ENCODE peak calls at places on chromosomes 1 and 21, in nine cellular contexts. U is uterus, M is esophagus squamous epithelium, J is HCT116, F is endothelial cell of umbilical vein, V is heart left ventricle, O is suprapubic skin, T is ovary, G is transverse colon. S is an unnamed sample. For H3K27me3, the result is how much of the 10 kb centered on the place peaks cover.

GRCh38 chr21:35231115-35231514 is 182.0 kb upstream of the RUNX1 start:
- DNase-seq in U (no peak), M (no peak), J (no peak), F (peak), V (no peak), O (no peak), T (no peak), G (no peak), S (no peak)

GRCh38 chr1:59990470-59990869 is 63.9 kb upstream of the CYP2J2 start:
- DNase-seq in U (no peak), M (no peak), J (no peak), F (no peak), V (no peak), O (no peak), T (no peak), G (no peak), S (no peak)

GRCh38 chr1:214277704-214278635 is 3.0 kb upstream of the SMYD2 start:
- DNase-seq in U (no peak), M (no peak), J (no peak), F (no peak), V (peak), O (no peak), T (no peak), G (no peak), S (no peak)

GRCh38 chr1:205547932-205548827 is 43.7 kb downstream of the CDK18 start:
- DNase-seq in U (no peak), M (no peak), J (no peak), F (no peak), V (no peak), O (peak), T (no peak), G (peak), S (no peak)

GRCh38 chr1:202283991-202284390 is 57.7 kb downstream of the UBE2T start:
- DNase-seq in U (no peak), M (no peak), J (no peak), F (peak), V (no peak), O (no peak), T (no peak), G (no peak), S (no peak)

GRCh38 chr1:197915217-197915616 is 2.0 kb upstream of the LHX9 start:
- DNase-seq in U (no peak), M (no peak), J (no peak), F (no peak), V (no peak), O (no peak), T (no peak), G (no peak), S (no peak)

GRCh38 chr1:110390692-110391232 is at the start of gene SLC16A4:
- DNase-seq in U (no peak), M (no peak), J (no peak), F (peak), V (no peak), O (no peak), T (no peak), G (no peak), S (no peak)

GRCh38 chr1:151540982-151541377 is 871 bp downstream of the TUFT1 start:
- DNase-seq in U (no peak), M (no peak), J (no peak), F (no peak), V (no peak), O (peak), T (peak), G (peak), S (peak)

GRCh38 chr1:211738709-211739301 is 63.4 kb upstream of the NEK2 start:
- DNase-seq in U (no peak), M (no peak), J (no peak), F (no peak), V (no peak), O (no peak), T (no peak), G (no peak), S (no peak)

GRCh38 chr1:207020016-207020708 is 12.4 kb downstream of the C1orf116 start:
- DNase-seq in U (no peak), M (no peak), J (peak), F (no peak), V (no peak), O (no peak), T (no peak), G (peak), S (no peak)

GRCh38 chr1:169318845-169319244 is 48.8 kb downstream of the NME7 start:
- DNase-seq in U (no peak), M (no peak), J (no peak), F (no peak), V (no peak), O (no peak), T (no peak), G (no peak), S (no peak)

GRCh38 chr1:31799895-31800676 is 15.7 kb downstream of the SPOCD1 start:
- DNase-seq in U (no peak), M (no peak), J (no peak), F (no peak), V (no peak), O (peak), T (no peak), G (no peak), S (no peak)

GRCh38 chr1:232045571-232045970 is 419.0 kb downstream of the DISC1 start:
- DNase-seq in U (no peak), M (no peak), J (no peak), F (no peak), V (no peak), O (no peak), T (no peak), G (no peak), S (no peak)

GRCh38 chr1:113947388-113948107 is 18.4 kb downstream of the HIPK1 start:
- DNase-seq in U (no peak), M (no peak), J (no peak), F (peak), V (no peak), O (no peak), T (no peak), G (no peak), S (no peak)

GRCh38 chr1:155126494-155127104 is 1.1 kb upstream of the EFNA1 start:
- DNase-seq in U (no peak), M (no peak), J (no peak), F (peak), V (no peak), O (peak), T (no peak), G (peak), S (peak)

GRCh38 chr1:204859885-204860284 is 10.8 kb upstream of the NFASC start:
- DNase-seq in U (no peak), M (no peak), J (no peak), F (no peak), V (no peak), O (no peak), T (no peak), G (no peak), S (peak)

GRCh38 chr1:42777860-42778259 is 6.9 kb upstream of the TMEM269 start:
- DNase-seq in U (no peak), M (no peak), J (no peak), F (peak), V (no peak), O (no peak), T (no peak), G (no peak), S (peak)

GRCh38 chr1:62196091-62196690 is 1.5 kb downstream of the L1TD1 start:
- DNase-seq in U (no peak), M (no peak), J (no peak), F (no peak), V (no peak), O (peak), T (no peak), G (no peak), S (no peak)

GRCh38 chr1:210841926-210842625 is 291.9 kb downstream of the KCNH1 start:
- DNase-seq in U (no peak), M (no peak), J (no peak), F (no peak), V (peak), O (no peak), T (no peak), G (no peak), S (no peak)

GRCh38 chr1:30179942-30180543 is 543.3 kb downstream of the MATN1 start:
- DNase-seq in U (no peak), M (no peak), J (no peak), F (no peak), V (no peak), O (no peak), T (no peak), G (no peak), S (no peak)

GRCh38 chr1:168717906-168718891 is 10.8 kb downstream of the DPT start:
- DNase-seq in U (no peak), M (no peak), J (no peak), F (no peak), V (peak), O (no peak), T (no peak), G (no peak), S (no peak)

GRCh38 chr1:179034720-179035119 is 9.0 kb downstream of the FAM20B start:
- DNase-seq in U (no peak), M (no peak), J (no peak), F (peak), V (no peak), O (no peak), T (no peak), G (no peak), S (no peak)

GRCh38 chr1:85344256-85344694 is 67.8 kb upstream of the BCL10 start:
- DNase-seq in U (no peak), M (no peak), J (no peak), F (no peak), V (no peak), O (no peak), T (no peak), G (peak), S (peak)

GRCh38 chr1:7526196-7526866 is 244.8 kb upstream of the VAMP3 start:
- DNase-seq in U (no peak), M (no peak), J (no peak), F (no peak), V (no peak), O (no peak), T (no peak), G (no peak), S (no peak)

GRCh38 chr1:151825811-151826660 is 5.6 kb downstream of the RORC start:
- DNase-seq in U (no peak), M (no peak), J (no peak), F (no peak), V (no peak), O (no peak), T (peak), G (peak), S (peak)

GRCh38 chr1:59357645-59358044 is 60.8 kb downstream of the FGGY start:
- DNase-seq in U (no peak), M (no peak), J (no peak), F (no peak), V (no peak), O (no peak), T (no peak), G (no peak), S (no peak)

GRCh38 chr1:184000321-184000720 is 37.2 kb downstream of the COLGALT2 start:
- DNase-seq in U (no peak), M (no peak), J (no peak), F (no peak), V (no peak), O (no peak), T (no peak), G (no peak), S (no peak)

GRCh38 chr1:116254776-116255175 is 118.3 kb upstream of the ATP1A1 start:
- DNase-seq in U (no peak), M (no peak), J (no peak), F (no peak), V (no peak), O (no peak), T (no peak), G (peak), S (no peak)

GRCh38 chr1:16055613-16056520 is 12.3 kb downstream of the CLCNKB start:
- DNase-seq in U (peak), M (peak), J (peak), F (peak), V (peak), O (peak), T (peak), G (peak), S (peak)

GRCh38 chr1:89525169-89525855 is 683 bp downstream of the LRRC8B start:
- DNase-seq in U (peak), M (no peak), J (peak), F (peak), V (peak), O (peak), T (no peak), G (no peak), S (peak)

GRCh38 chr1:26335774-26336476 is 18.0 kb downstream of the CRYBG2 start:
- DNase-seq in U (no peak), M (no peak), J (no peak), F (no peak), V (no peak), O (no peak), T (no peak), G (no peak), S (no peak)
- TF ChIP-seq POLR2A in U (no peak), M (no peak), J (no peak), F (no peak), V (no peak), O (no peak), T (no peak), G (no peak), S (no peak)

GRCh38 chr1:22141948-22142314 is 966 bp downstream of the WNT4 start:
- DNase-seq in U (no peak), M (no peak), J (no peak), F (no peak), V (no peak), O (no peak), T (peak), G (no peak), S (no peak)
- H3K27me3 ChIP-seq in U (under half), M (half or more), J (under half), F (under half), V (under half), O (under half), T (under half), G (half or more), S (under half)

GRCh38 chr1:2415337-2415736 is 3.0 kb upstream of the PEX10 start:
- DNase-seq in U (no peak), M (no peak), J (no peak), F (no peak), V (no peak), O (no peak), T (no peak), G (no peak), S (no peak)
- H3K4me3 ChIP-seq in U (no peak), M (no peak), J (no peak), F (no peak), V (no peak), O (no peak), T (no peak), G (peak), S (no peak)

GRCh38 chr1:149885364-149886111 is 13.8 kb upstream of the BOLA1 start:
- DNase-seq in U (peak), M (peak), J (peak), F (peak), V (peak), O (peak), T (peak), G (peak), S (peak)

GRCh38 chr1:149884433-149885363 is 14.7 kb upstream of the BOLA1 start:
- DNase-seq in U (no peak), M (no peak), J (peak), F (no peak), V (no peak), O (no peak), T (no peak), G (no peak), S (no peak)

GRCh38 chr1:149887456-149888159 is 11.8 kb upstream of the BOLA1 start:
- DNase-seq in U (peak), M (peak), J (peak), F (peak), V (peak), O (peak), T (peak), G (peak), S (peak)

GRCh38 chr1:149888160-149888998 is 11.0 kb upstream of the BOLA1 start:
- DNase-seq in U (peak), M (peak), J (peak), F (peak), V (peak), O (peak), T (peak), G (peak), S (peak)

GRCh38 chr1:149886396-149887195 is 12.8 kb upstream of the BOLA1 start:
- DNase-seq in U (peak), M (peak), J (peak), F (peak), V (peak), O (peak), T (peak), G (peak), S (peak)
- TF ChIP-seq POLR2A in U (peak), M (peak), J (peak), F (peak), V (peak), O (peak), T (peak), G (peak), S (peak)

GRCh38 chr1:233461847-233462246 is 134.3 kb downstream of the MAP3K21 start:
- DNase-seq in U (no peak), M (no peak), J (no peak), F (no peak), V (no peak), O (no peak), T (no peak), G (no peak), S (no peak)
- H3K27me3 ChIP-seq in U (under half), M (under half), J (under half), F (under half), V (under half), O (under half), T (under half), G (under half), S (under half)

GRCh38 chr1:163876546-163876945 is 554.8 kb downstream of the NUF2 start:
- DNase-seq in U (no peak), M (no peak), J (no peak), F (peak), V (no peak), O (no peak), T (no peak), G (no peak), S (no peak)

GRCh38 chr1:163874070-163874469 is 552.3 kb downstream of the NUF2 start:
- DNase-seq in U (no peak), M (no peak), J (no peak), F (no peak), V (no peak), O (no peak), T (no peak), G (no peak), S (no peak)

GRCh38 chr1:163877016-163877415 is 555.3 kb downstream of the NUF2 start:
- DNase-seq in U (no peak), M (no peak), J (no peak), F (no peak), V (no peak), O (no peak), T (no peak), G (no peak), S (no peak)

GRCh38 chr1:163875927-163876320 is 554.2 kb downstream of the NUF2 start:
- DNase-seq in U (peak), M (no peak), J (no peak), F (no peak), V (no peak), O (no peak), T (no peak), G (no peak), S (no peak)

DNA sequence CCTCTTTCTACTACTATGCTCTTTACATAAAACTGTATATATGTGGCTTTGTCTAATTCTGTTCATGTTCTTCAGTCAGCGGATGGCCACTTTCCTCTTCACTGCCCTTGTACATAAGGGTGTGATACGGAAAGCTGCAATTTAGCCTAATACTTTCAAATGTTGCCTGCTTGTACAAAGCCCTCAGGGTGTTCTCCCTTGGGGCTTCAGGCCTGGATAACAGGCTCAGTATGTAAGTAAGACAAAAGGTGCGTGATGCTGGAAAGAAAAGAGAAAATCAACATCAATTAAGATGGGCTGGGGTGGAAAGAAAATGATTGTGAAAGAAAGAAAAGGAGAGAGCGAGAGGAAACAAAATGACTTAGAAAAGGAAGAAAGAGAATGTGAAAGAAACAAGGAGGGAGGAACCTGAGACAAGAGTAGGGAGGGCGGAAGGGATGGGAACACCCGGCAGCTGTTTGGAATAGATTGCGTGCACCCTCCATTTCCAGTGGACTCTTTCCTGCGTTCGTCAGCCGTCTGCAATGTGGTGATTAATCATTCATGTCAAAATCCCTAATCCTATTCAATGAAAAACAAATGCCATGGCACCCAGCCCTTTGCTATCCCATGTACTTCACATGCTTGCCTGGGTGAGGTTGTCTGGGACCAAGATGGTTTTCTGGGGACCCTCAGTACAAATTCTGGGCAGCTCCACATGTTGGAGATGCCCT is 553.6 kb downstream of the NUF2 start:
- DNase-seq in U (peak), M (no peak), J (no peak), F (peak), V (peak), O (peak), T (no peak), G (peak), S (no peak)
- H3K4me3 ChIP-seq in U (peak), M (peak), J (no peak), F (no peak), V (no peak), O (no peak), T (no peak), G (no peak), S (no peak)

DNA sequence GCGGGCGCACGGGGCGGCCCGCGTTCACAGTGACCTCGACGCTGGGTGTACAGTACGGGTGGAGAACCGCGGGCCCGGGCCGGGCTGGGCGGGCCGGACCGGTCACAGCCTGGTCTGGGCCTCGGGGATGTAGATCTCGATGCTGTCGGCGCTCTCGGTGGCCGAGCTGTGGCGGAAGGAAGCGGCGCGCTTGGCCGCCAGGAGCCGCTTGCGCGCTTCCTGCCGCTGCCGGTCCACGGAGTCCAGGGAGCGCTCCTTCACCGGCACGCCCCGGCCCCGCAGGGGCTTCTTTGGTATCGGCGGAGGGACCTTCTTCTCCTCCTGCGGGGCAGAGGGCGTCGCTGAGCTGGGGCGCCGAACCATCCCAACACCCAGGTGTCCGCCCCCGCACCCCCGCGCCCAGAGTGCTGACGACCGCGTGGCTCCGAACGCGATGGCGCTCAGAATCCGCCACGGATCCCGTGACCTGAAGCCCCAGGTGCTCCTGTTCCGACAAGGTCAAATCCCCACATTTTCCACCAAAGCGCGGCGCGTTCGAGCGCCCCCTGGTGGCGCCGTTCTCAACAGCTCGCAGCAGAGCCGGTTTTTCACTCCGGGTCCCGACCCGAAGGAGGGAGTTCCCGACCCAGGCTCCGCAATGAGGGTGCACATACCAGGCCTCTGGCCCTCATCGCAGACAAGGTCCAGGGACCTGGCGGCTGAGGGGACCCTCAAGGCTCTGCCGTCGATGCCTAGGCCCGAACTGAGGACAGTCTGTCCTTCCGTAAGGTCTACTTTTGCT is 6.6 kb upstream of the SMIM12 start:
- DNase-seq in U (peak), M (peak), J (peak), F (peak), V (peak), O (peak), T (peak), G (peak), S (peak)
- TF ChIP-seq POLR2A in U (no peak), M (peak), J (no peak), F (peak), V (no peak), O (peak), T (no peak), G (peak), S (no peak)

GRCh38 chr1:44605904-44606615 is 68.2 kb downstream of the TMEM53 start:
- DNase-seq in U (no peak), M (no peak), J (no peak), F (no peak), V (no peak), O (no peak), T (no peak), G (no peak), S (no peak)
- H3K27me3 ChIP-seq in U (under half), M (half or more), J (under half), F (under half), V (under half), O (under half), T (under half), G (under half), S (under half)

GRCh38 chr21:29155118-29155932 is 24.9 kb downstream of the MAP3K7CL start:
- DNase-seq in U (peak), M (no peak), J (no peak), F (peak), V (peak), O (no peak), T (peak), G (no peak), S (peak)
- H3K4me3 ChIP-seq in U (peak), M (peak), J (no peak), F (no peak), V (peak), O (peak), T (peak), G (peak), S (peak)

DNA sequence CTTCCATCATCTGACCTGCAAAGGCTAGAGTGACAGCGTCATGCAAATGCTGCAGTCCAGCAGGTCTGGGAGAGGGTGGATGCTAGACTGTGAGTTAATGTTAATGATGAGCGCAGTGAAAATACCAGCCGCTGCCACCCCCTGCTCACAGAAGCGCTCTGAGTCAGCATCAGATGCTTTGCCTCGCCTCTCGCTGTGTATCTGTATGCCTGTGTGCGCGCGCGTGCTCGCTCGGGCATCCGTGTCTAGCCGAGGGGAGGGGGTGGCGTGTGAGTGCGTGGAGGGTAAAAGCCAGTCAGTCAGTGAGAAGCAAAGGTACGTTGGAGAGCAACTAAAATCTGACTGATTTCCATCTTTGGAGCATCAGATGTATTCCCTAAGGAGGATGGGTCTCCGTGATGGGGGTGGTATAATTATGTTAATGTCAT is 858.7 kb downstream of the USP25 start:
- DNase-seq in U (peak), M (no peak), J (no peak), F (no peak), V (peak), O (peak), T (peak), G (peak), S (peak)
- TF ChIP-seq POLR2A in U (peak), M (peak), J (no peak), F (no peak), V (no peak), O (peak), T (peak), G (no peak), S (no peak)